ENCODE peak calls at places on chromosomes 13 and 19, in eight cellular contexts. One of them, this sample, is unnamed.
A peak's percentile ranks its signal among the peaks of the same experiment; 100 is the strongest.

GRCh38 chr13:101425156-101425471 is 8.8 kb upstream of the NALCN start:
- DNase-seq in A549: no peak
- DNase-seq in HCT116: no peak
- DNase-seq in H1: no peak
- DNase-seq in K562: no peak
- DNase-seq in HepG2: no peak
- DNase-seq in GM12878: no peak
- DNase-seq in endothelial cell of umbilical vein: no peak
- DNase-seq in this sample: no peak

GRCh38 chr19:17348700-17349099 is 11.3 kb downstream of the GTPBP3 start:
- DNase-seq in A549: peak; percentile 43
- DNase-seq in HCT116: no peak
- DNase-seq in H1: peak; percentile 64
- DNase-seq in K562: no peak
- DNase-seq in HepG2: peak; percentile 42
- DNase-seq in GM12878: no peak
- DNase-seq in endothelial cell of umbilical vein: peak; percentile 92
- DNase-seq in this sample: no peak

GRCh38 chr13:106407338-106407737 is 128.1 kb downstream of the EFNB2 start:
- DNase-seq in A549: no peak
- DNase-seq in HCT116: no peak
- DNase-seq in H1: no peak
- DNase-seq in K562: no peak
- DNase-seq in HepG2: no peak
- DNase-seq in GM12878: no peak
- DNase-seq in endothelial cell of umbilical vein: no peak
- DNase-seq in this sample: no peak

GRCh38 chr19:29855771-29856510 is 44.1 kb downstream of the CCNE1 start:
- DNase-seq in A549: no peak
- DNase-seq in HCT116: no peak
- DNase-seq in H1: no peak
- DNase-seq in K562: no peak
- DNase-seq in HepG2: no peak
- DNase-seq in GM12878: no peak
- DNase-seq in endothelial cell of umbilical vein: no peak
- DNase-seq in this sample: no peak

GRCh38 chr13:59722580-59722900 is 441.2 kb downstream of the DIAPH3 start:
- DNase-seq in A549: no peak
- DNase-seq in HCT116: no peak
- DNase-seq in H1: no peak
- DNase-seq in K562: no peak
- DNase-seq in HepG2: no peak
- DNase-seq in GM12878: no peak
- DNase-seq in endothelial cell of umbilical vein: no peak
- DNase-seq in this sample: peak; percentile 15

GRCh38 chr19:7989071-7989575 is 16.3 kb downstream of the ELAVL1 start:
- DNase-seq in A549: no peak
- DNase-seq in HCT116: no peak
- DNase-seq in H1: no peak
- DNase-seq in K562: no peak
- DNase-seq in HepG2: no peak
- DNase-seq in GM12878: no peak
- DNase-seq in endothelial cell of umbilical vein: no peak
- DNase-seq in this sample: no peak

GRCh38 chr13:32212420-32212819 is 102.7 kb downstream of the ZAR1L start:
- DNase-seq in A549: no peak
- DNase-seq in HCT116: no peak
- DNase-seq in H1: no peak
- DNase-seq in K562: no peak
- DNase-seq in HepG2: no peak
- DNase-seq in GM12878: no peak
- DNase-seq in endothelial cell of umbilical vein: no peak
- DNase-seq in this sample: no peak

GRCh38 chr13:44734204-44734707 is 158.1 kb upstream of the TSC22D1 start:
- DNase-seq in A549: no peak
- DNase-seq in HCT116: no peak
- DNase-seq in H1: no peak
- DNase-seq in K562: no peak
- DNase-seq in HepG2: no peak
- DNase-seq in GM12878: no peak
- DNase-seq in endothelial cell of umbilical vein: no peak
- DNase-seq in this sample: no peak

GRCh38 chr19:2084993-2085720 is 11.0 kb downstream of the MOB3A start:
- DNase-seq in A549: no peak
- DNase-seq in HCT116: no peak
- DNase-seq in H1: no peak
- DNase-seq in K562: peak; percentile 70
- DNase-seq in HepG2: no peak
- DNase-seq in GM12878: peak; percentile 96
- DNase-seq in endothelial cell of umbilical vein: peak; percentile 34
- DNase-seq in this sample: peak; percentile 96

GRCh38 chr19:2663920-2664571 is 38.4 kb downstream of the GNG7 start:
- DNase-seq in A549: no peak
- DNase-seq in HCT116: no peak
- DNase-seq in H1: no peak
- DNase-seq in K562: peak; percentile 28
- DNase-seq in HepG2: no peak
- DNase-seq in GM12878: no peak
- DNase-seq in endothelial cell of umbilical vein: no peak
- DNase-seq in this sample: peak; percentile 27

GRCh38 chr19:6564393-6564792 is 26.6 kb downstream of the CD70 start:
- DNase-seq in A549: no peak
- DNase-seq in HCT116: no peak
- DNase-seq in H1: no peak
- DNase-seq in K562: peak; percentile 71
- DNase-seq in HepG2: peak; percentile 18
- DNase-seq in GM12878: no peak
- DNase-seq in endothelial cell of umbilical vein: peak; percentile 14
- DNase-seq in this sample: peak; percentile 64

GRCh38 chr13:40479196-40479845 is 187.1 kb downstream of the FOXO1 start:
- DNase-seq in A549: no peak
- DNase-seq in HCT116: no peak
- DNase-seq in H1: no peak
- DNase-seq in K562: no peak
- DNase-seq in HepG2: no peak
- DNase-seq in GM12878: no peak
- DNase-seq in endothelial cell of umbilical vein: no peak
- DNase-seq in this sample: no peak

GRCh38 chr13:29566864-29567263 is 28.6 kb downstream of the SLC7A1 start:
- DNase-seq in A549: no peak
- DNase-seq in HCT116: no peak
- DNase-seq in H1: no peak
- DNase-seq in K562: no peak
- DNase-seq in HepG2: no peak
- DNase-seq in GM12878: no peak
- DNase-seq in endothelial cell of umbilical vein: no peak
- DNase-seq in this sample: no peak

GRCh38 chr19:32677657-32678056 is 2.0 kb downstream of the RGS9BP start:
- DNase-seq in A549: no peak
- DNase-seq in HCT116: no peak
- DNase-seq in H1: no peak
- DNase-seq in K562: no peak
- DNase-seq in HepG2: no peak
- DNase-seq in GM12878: no peak
- DNase-seq in endothelial cell of umbilical vein: no peak
- DNase-seq in this sample: peak; percentile 26

GRCh38 chr13:113816925-113817859 is 46.7 kb downstream of the GAS6 start:
- DNase-seq in A549: peak; percentile 60
- DNase-seq in HCT116: peak; percentile 79
- DNase-seq in H1: peak; percentile 94
- DNase-seq in K562: peak; percentile 52
- DNase-seq in HepG2: peak; percentile 76
- DNase-seq in GM12878: no peak
- DNase-seq in endothelial cell of umbilical vein: peak; percentile 91
- DNase-seq in this sample: peak; percentile 89

GRCh38 chr19:35458821-35459391 is 10.8 kb downstream of the FFAR2 start:
- DNase-seq in A549: no peak
- DNase-seq in HCT116: no peak
- DNase-seq in H1: no peak
- DNase-seq in K562: no peak
- DNase-seq in HepG2: peak; percentile 92
- DNase-seq in GM12878: peak; percentile 64
- DNase-seq in endothelial cell of umbilical vein: peak; percentile 22
- DNase-seq in this sample: peak; percentile 39

GRCh38 chr13:78978381-78978998 is 319.5 kb upstream of the OBI1 start:
- DNase-seq in A549: peak; percentile 13
- DNase-seq in HCT116: peak; percentile 48
- DNase-seq in H1: no peak
- DNase-seq in K562: peak; percentile 20
- DNase-seq in HepG2: peak; percentile 50
- DNase-seq in GM12878: peak; percentile 24
- DNase-seq in endothelial cell of umbilical vein: peak; percentile 70
- DNase-seq in this sample: peak; percentile 73

GRCh38 chr19:15563325-15563794 is 51.7 kb upstream of the CYP4F8 start:
- DNase-seq in A549: no peak
- DNase-seq in HCT116: no peak
- DNase-seq in H1: no peak
- DNase-seq in K562: peak; percentile 69
- DNase-seq in HepG2: peak; percentile 68
- DNase-seq in GM12878: no peak
- DNase-seq in endothelial cell of umbilical vein: no peak
- DNase-seq in this sample: peak; percentile 22

GRCh38 chr13:65302691-65303090 is 1927.4 kb downstream of the PCDH9 start:
- DNase-seq in A549: no peak
- DNase-seq in HCT116: no peak
- DNase-seq in H1: no peak
- DNase-seq in K562: no peak
- DNase-seq in HepG2: no peak
- DNase-seq in GM12878: no peak
- DNase-seq in endothelial cell of umbilical vein: no peak
- DNase-seq in this sample: no peak

GRCh38 chr13:65310663-65311328 is 1919.3 kb downstream of the PCDH9 start:
- DNase-seq in A549: no peak
- DNase-seq in HCT116: no peak
- DNase-seq in H1: no peak
- DNase-seq in K562: no peak
- DNase-seq in HepG2: no peak
- DNase-seq in GM12878: no peak
- DNase-seq in endothelial cell of umbilical vein: no peak
- DNase-seq in this sample: no peak

GRCh38 chr13:65309906-65310305 is 1920.2 kb downstream of the PCDH9 start:
- DNase-seq in A549: no peak
- DNase-seq in HCT116: no peak
- DNase-seq in H1: no peak
- DNase-seq in K562: no peak
- DNase-seq in HepG2: no peak
- DNase-seq in GM12878: no peak
- DNase-seq in endothelial cell of umbilical vein: no peak
- DNase-seq in this sample: no peak

DNA sequence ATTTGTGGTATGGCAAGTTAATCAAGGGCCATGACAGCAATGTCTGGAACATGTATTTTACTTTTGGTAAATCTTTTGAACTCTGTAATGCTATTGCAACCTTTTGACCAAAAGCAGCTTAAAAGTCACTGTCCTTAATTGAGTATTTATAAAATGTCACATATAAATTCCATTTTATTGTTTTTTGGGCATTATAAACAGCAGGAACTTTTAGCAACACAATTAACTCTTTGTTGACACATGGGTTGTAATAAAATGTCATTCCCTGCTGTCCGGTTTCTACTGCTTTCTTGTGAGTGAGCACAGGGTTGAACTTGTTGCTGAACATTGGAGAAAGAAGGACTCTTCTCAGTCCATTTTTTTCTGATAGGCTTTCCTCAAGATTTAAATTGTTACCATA is 1923.1 kb downstream of the PCDH9 start:
- DNase-seq in A549: no peak
- DNase-seq in HCT116: no peak
- DNase-seq in H1: no peak
- DNase-seq in K562: no peak
- DNase-seq in HepG2: no peak
- DNase-seq in GM12878: no peak
- DNase-seq in endothelial cell of umbilical vein: no peak
- DNase-seq in this sample: no peak
- TF ChIP-seq MAX in A549: no peak
- TF ChIP-seq MAX in HCT116: no peak
- TF ChIP-seq MAX in H1: no peak
- TF ChIP-seq MAX in K562: no peak
- TF ChIP-seq MAX in HepG2: no peak
- TF ChIP-seq MAX in GM12878: no peak
- TF ChIP-seq MAX in endothelial cell of umbilical vein: no peak
- TF ChIP-seq MAX in this sample: no peak

GRCh38 chr13:63435668-63436275 is 2020.1 kb upstream of the PCDH20 start:
- DNase-seq in A549: no peak
- DNase-seq in HCT116: peak; percentile 3
- DNase-seq in H1: no peak
- DNase-seq in K562: no peak
- DNase-seq in HepG2: no peak
- DNase-seq in GM12878: no peak
- DNase-seq in endothelial cell of umbilical vein: peak; percentile 24
- DNase-seq in this sample: peak; percentile 16
- TF ChIP-seq POLR2A in A549: no peak
- TF ChIP-seq POLR2A in HCT116: no peak
- TF ChIP-seq POLR2A in H1: no peak
- TF ChIP-seq POLR2A in K562: no peak
- TF ChIP-seq POLR2A in HepG2: no peak
- TF ChIP-seq POLR2A in GM12878: no peak
- TF ChIP-seq POLR2A in endothelial cell of umbilical vein: no peak
- TF ChIP-seq POLR2A in this sample: no peak

GRCh38 chr13:38763446-38764381 is 76.8 kb downstream of the FREM2 start:
- DNase-seq in A549: peak; percentile 1
- DNase-seq in HCT116: no peak
- DNase-seq in H1: no peak
- DNase-seq in K562: peak; percentile 14
- DNase-seq in HepG2: peak; percentile 16
- DNase-seq in GM12878: no peak
- DNase-seq in endothelial cell of umbilical vein: peak; percentile 22
- DNase-seq in this sample: peak; percentile 48
- TF ChIP-seq CTCF in A549: peak; percentile 37
- TF ChIP-seq CTCF in HCT116: peak; percentile 43
- TF ChIP-seq CTCF in H1: no peak
- TF ChIP-seq CTCF in K562: peak; percentile 41
- TF ChIP-seq CTCF in HepG2: peak; percentile 46
- TF ChIP-seq CTCF in GM12878: peak; percentile 45
- TF ChIP-seq CTCF in endothelial cell of umbilical vein: peak; percentile 37
- TF ChIP-seq CTCF in this sample: peak; percentile 48

DNA sequence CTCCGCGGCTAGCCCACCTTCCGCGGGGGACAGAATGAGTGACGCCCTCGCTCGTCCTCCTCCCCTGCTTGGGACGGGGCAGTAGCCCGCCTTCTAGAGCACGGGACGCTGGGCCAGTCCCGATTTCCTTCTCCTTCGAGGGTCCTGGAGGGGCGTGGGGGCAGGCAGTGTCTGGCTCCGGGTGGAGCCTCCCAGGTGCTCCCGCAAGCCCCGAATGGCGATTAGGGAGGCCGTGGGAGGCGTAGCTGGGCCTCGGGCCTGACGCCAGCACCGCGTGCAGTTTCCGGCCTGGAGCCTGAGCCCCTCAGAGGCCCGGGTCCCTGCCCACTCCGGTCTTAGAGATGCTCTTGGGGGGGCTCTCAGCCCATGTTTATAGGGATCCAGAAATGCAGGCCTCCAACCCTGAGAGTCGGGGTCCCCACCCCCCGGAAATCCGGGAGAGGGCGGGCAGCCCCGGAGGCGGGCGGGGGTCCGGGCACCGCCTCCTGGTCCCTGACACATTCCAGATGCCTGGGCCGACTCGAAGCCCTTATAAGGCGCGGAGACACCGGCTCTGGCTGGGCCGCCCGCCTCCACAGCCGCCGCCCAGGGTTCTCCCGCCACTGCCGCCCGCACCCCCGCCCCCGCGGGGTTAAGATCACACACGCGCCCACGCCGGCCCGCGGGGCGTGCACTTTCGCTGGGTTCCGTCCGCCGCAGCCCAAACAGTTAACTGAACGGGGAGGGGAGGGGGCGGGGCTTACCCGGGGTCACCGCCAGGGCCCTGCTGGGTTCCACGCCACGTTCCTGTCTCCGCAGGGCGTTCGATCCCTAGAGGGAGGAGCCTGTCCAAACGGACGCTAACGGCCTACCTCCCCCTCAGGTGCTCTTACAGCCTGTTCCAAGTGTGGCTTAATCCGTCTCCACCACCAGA is 1.5 kb downstream of the MYADM start:
- DNase-seq in A549: peak; percentile 95
- DNase-seq in HCT116: peak; percentile 61
- DNase-seq in H1: peak; percentile 92
- DNase-seq in K562: peak; percentile 95
- DNase-seq in HepG2: peak; percentile 82
- DNase-seq in GM12878: no peak
- DNase-seq in endothelial cell of umbilical vein: peak; percentile 86
- DNase-seq in this sample: peak; percentile 95
- TF ChIP-seq MAX in A549: no peak
- TF ChIP-seq MAX in HCT116: peak; percentile 69
- TF ChIP-seq MAX in H1: peak; percentile 27
- TF ChIP-seq MAX in K562: peak; percentile 84
- TF ChIP-seq MAX in HepG2: peak; percentile 49
- TF ChIP-seq MAX in GM12878: no peak
- TF ChIP-seq MAX in endothelial cell of umbilical vein: no peak
- TF ChIP-seq MAX in this sample: peak; percentile 30